ENCODE peak calls at places on chromosome 7, in eight cellular contexts. Z is activated naive CD4-positive, alpha-beta T cell; V is left ventricle myocardium inferior; S is NCI-H2029 treated with DMSO at 0.1 percent for 48 hours; E is GM03348; D is NCI-H524 treated with DMSO at 0.1 percent for 48 hours; F is NCI-H82; L is stimulated activated CD4-positive, alpha-beta T cell treated with anti-CD3 and anti-CD28 coated beads, Interleukin-2, amount 100 ng/mL, for 48 hours. I is an unnamed sample.

GRCh38 chr7:154767821-154768415 is 235.0 kb downstream of the PAXIP1 start:
- DNase-seq in Z (no peak), S (no peak), E (no peak), D (no peak), F (no peak), V (no peak), L (no peak), I (no peak)

GRCh38 chr7:42932861-42933591 is 850 bp downstream of the MRPL32 start:
- DNase-seq in V (no peak), L (no peak), S (peak; percentile 11), Z (no peak), D (no peak), E (peak; percentile 22), F (peak; percentile 72), I (no peak)

GRCh38 chr7:108211382-108212201 is 81.4 kb upstream of the LAMB4 start:
- DNase-seq in Z (no peak), E (no peak), F (peak; percentile 70), S (peak; percentile 86), V (no peak), D (no peak), L (no peak), I (peak; percentile 86)

GRCh38 chr7:55026086-55026790 is 7.4 kb downstream of the EGFR start:
- DNase-seq in F (no peak), D (no peak), L (no peak), V (no peak), E (peak; percentile 46), Z (no peak), S (no peak), I (no peak)

GRCh38 chr7:78716876-78717275 is 736.6 kb downstream of the MAGI2 start:
- DNase-seq in V (no peak), D (no peak), L (no peak), F (no peak), Z (no peak), S (no peak), E (no peak), I (peak; percentile 91)

GRCh38 chr7:127040042-127040441 is 212.7 kb downstream of the GRM8 start:
- DNase-seq in S (no peak), L (no peak), D (no peak), E (no peak), F (no peak), Z (no peak), V (no peak), I (no peak)

GRCh38 chr7:129222064-129222463 is 2.8 kb upstream of the AHCYL2 start:
- DNase-seq in Z (no peak), V (no peak), D (peak; percentile 77), F (peak; percentile 94), E (no peak), S (no peak), L (no peak), I (no peak)

GRCh38 chr7:85734823-85735222 is 548.0 kb upstream of the SEMA3D start:
- DNase-seq in D (peak; percentile 7), L (no peak), F (peak; percentile 34), E (no peak), Z (no peak), V (no peak), S (no peak), I (no peak)

GRCh38 chr7:2217206-2217605 is 15.5 kb downstream of the MAD1L1 start:
- DNase-seq in D (no peak), V (no peak), L (no peak), F (no peak), Z (no peak), E (no peak), S (no peak), I (no peak)

GRCh38 chr7:159139639-159140038 is 5.0 kb downstream of the VIPR2 start:
- DNase-seq in E (no peak), Z (no peak), S (no peak), V (no peak), L (no peak), F (no peak), D (no peak), I (no peak)

GRCh38 chr7:49639068-49639593 is 134.3 kb upstream of the VWC2 start:
- DNase-seq in Z (no peak), D (no peak), L (no peak), S (no peak), F (no peak), E (no peak), V (no peak), I (no peak)

GRCh38 chr7:47501406-47501805 is 80.5 kb downstream of the TNS3 start:
- DNase-seq in S (no peak), E (peak; percentile 74), F (no peak), D (no peak), L (no peak), Z (no peak), V (no peak), I (no peak)

I was measured in Caco-2.